ENCODE peak calls at places on chromosomes 12 and 14, in ten cellular contexts. One of them, this sample, is unnamed.

GRCh38 chr12:65949986-65950385 is 125.7 kb downstream of the HMGA2 start:
- DNase-seq in endothelial cell: no peak
- DNase-seq in heart left ventricle: no peak
- DNase-seq in AG09319: no peak
- DNase-seq in stomach: no peak
- DNase-seq in mammary epithelial cell: peak
- DNase-seq in lung: no peak
- DNase-seq in tibial artery: no peak
- DNase-seq in GM10248: no peak
- DNase-seq in MCF 10A: no peak
- DNase-seq in this sample: no peak

GRCh38 chr14:61130512-61131260 is 149.6 kb downstream of the SLC38A6 start:
- DNase-seq in endothelial cell: no peak
- DNase-seq in heart left ventricle: no peak
- DNase-seq in AG09319: no peak
- DNase-seq in stomach: no peak
- DNase-seq in mammary epithelial cell: no peak
- DNase-seq in lung: no peak
- DNase-seq in tibial artery: no peak
- DNase-seq in GM10248: no peak
- DNase-seq in MCF 10A: no peak
- DNase-seq in this sample: no peak

GRCh38 chr14:105473033-105473676 is 1.5 kb upstream of the CRIP2 start:
- DNase-seq in endothelial cell: no peak
- DNase-seq in heart left ventricle: no peak
- DNase-seq in AG09319: no peak
- DNase-seq in stomach: no peak
- DNase-seq in mammary epithelial cell: no peak
- DNase-seq in lung: no peak
- DNase-seq in tibial artery: peak
- DNase-seq in GM10248: no peak
- DNase-seq in MCF 10A: peak
- DNase-seq in this sample: no peak

GRCh38 chr12:10701226-10701681 is 21.9 kb downstream of the YBX3 start:
- DNase-seq in endothelial cell: no peak
- DNase-seq in heart left ventricle: no peak
- DNase-seq in AG09319: no peak
- DNase-seq in stomach: no peak
- DNase-seq in mammary epithelial cell: no peak
- DNase-seq in lung: no peak
- DNase-seq in tibial artery: no peak
- DNase-seq in GM10248: peak
- DNase-seq in MCF 10A: no peak
- DNase-seq in this sample: no peak

GRCh38 chr14:80978403-80978802 is 23.0 kb downstream of the TSHR start:
- DNase-seq in endothelial cell: no peak
- DNase-seq in heart left ventricle: no peak
- DNase-seq in AG09319: no peak
- DNase-seq in stomach: no peak
- DNase-seq in mammary epithelial cell: no peak
- DNase-seq in lung: no peak
- DNase-seq in tibial artery: no peak
- DNase-seq in GM10248: no peak
- DNase-seq in MCF 10A: no peak
- DNase-seq in this sample: no peak

GRCh38 chr12:105041186-105041585 is 43.1 kb downstream of the ALDH1L2 start:
- DNase-seq in endothelial cell: no peak
- DNase-seq in heart left ventricle: no peak
- DNase-seq in AG09319: peak
- DNase-seq in stomach: no peak
- DNase-seq in mammary epithelial cell: no peak
- DNase-seq in lung: no peak
- DNase-seq in tibial artery: no peak
- DNase-seq in GM10248: no peak
- DNase-seq in MCF 10A: no peak
- DNase-seq in this sample: no peak

GRCh38 chr12:114404451-114405198 is 1.3 kb downstream of the TBX5 start:
- DNase-seq in endothelial cell: no peak
- DNase-seq in heart left ventricle: no peak
- DNase-seq in AG09319: no peak
- DNase-seq in stomach: no peak
- DNase-seq in mammary epithelial cell: no peak
- DNase-seq in lung: no peak
- DNase-seq in tibial artery: no peak
- DNase-seq in GM10248: no peak
- DNase-seq in MCF 10A: no peak
- DNase-seq in this sample: no peak

GRCh38 chr12:39892146-39892545 is 213.7 kb downstream of the SLC2A13 start:
- DNase-seq in endothelial cell: no peak
- DNase-seq in heart left ventricle: no peak
- DNase-seq in AG09319: no peak
- DNase-seq in stomach: no peak
- DNase-seq in mammary epithelial cell: no peak
- DNase-seq in lung: no peak
- DNase-seq in tibial artery: no peak
- DNase-seq in GM10248: no peak
- DNase-seq in MCF 10A: no peak
- DNase-seq in this sample: no peak

GRCh38 chr12:80509781-80510556 is 65.9 kb downstream of the PTPRQ start:
- DNase-seq in endothelial cell: no peak
- DNase-seq in heart left ventricle: no peak
- DNase-seq in AG09319: peak
- DNase-seq in stomach: no peak
- DNase-seq in mammary epithelial cell: peak
- DNase-seq in lung: no peak
- DNase-seq in tibial artery: no peak
- DNase-seq in GM10248: no peak
- DNase-seq in MCF 10A: peak
- DNase-seq in this sample: peak

GRCh38 chr12:84946753-84947152 is 34.2 kb upstream of the SLC6A15 start:
- DNase-seq in endothelial cell: no peak
- DNase-seq in heart left ventricle: no peak
- DNase-seq in AG09319: no peak
- DNase-seq in stomach: no peak
- DNase-seq in mammary epithelial cell: no peak
- DNase-seq in lung: no peak
- DNase-seq in tibial artery: no peak
- DNase-seq in GM10248: no peak
- DNase-seq in MCF 10A: no peak
- DNase-seq in this sample: no peak

GRCh38 chr14:103123128-103123633 is at the start of gene TNFAIP2:
- DNase-seq in endothelial cell: peak
- DNase-seq in heart left ventricle: peak
- DNase-seq in AG09319: no peak
- DNase-seq in stomach: no peak
- DNase-seq in mammary epithelial cell: no peak
- DNase-seq in lung: peak
- DNase-seq in tibial artery: no peak
- DNase-seq in GM10248: peak
- DNase-seq in MCF 10A: no peak
- DNase-seq in this sample: no peak

GRCh38 chr12:52980096-52980694 is 26.1 kb upstream of the EIF4B start:
- DNase-seq in endothelial cell: no peak
- DNase-seq in heart left ventricle: no peak
- DNase-seq in AG09319: no peak
- DNase-seq in stomach: no peak
- DNase-seq in mammary epithelial cell: no peak
- DNase-seq in lung: no peak
- DNase-seq in tibial artery: no peak
- DNase-seq in GM10248: no peak
- DNase-seq in MCF 10A: no peak
- DNase-seq in this sample: no peak

GRCh38 chr12:57620936-57621496 is 9.8 kb downstream of the ARHGEF25 start:
- DNase-seq in endothelial cell: peak
- DNase-seq in heart left ventricle: no peak
- DNase-seq in AG09319: no peak
- DNase-seq in stomach: no peak
- DNase-seq in mammary epithelial cell: no peak
- DNase-seq in lung: no peak
- DNase-seq in tibial artery: no peak
- DNase-seq in GM10248: peak
- DNase-seq in MCF 10A: no peak
- DNase-seq in this sample: no peak

GRCh38 chr12:120970310-120970709 is 8.0 kb upstream of the HNF1A start:
- DNase-seq in endothelial cell: no peak
- DNase-seq in heart left ventricle: no peak
- DNase-seq in AG09319: no peak
- DNase-seq in stomach: no peak
- DNase-seq in mammary epithelial cell: no peak
- DNase-seq in lung: no peak
- DNase-seq in tibial artery: no peak
- DNase-seq in GM10248: no peak
- DNase-seq in MCF 10A: no peak
- DNase-seq in this sample: no peak

GRCh38 chr12:507261-507853 is 47.6 kb downstream of the B4GALNT3 start:
- DNase-seq in endothelial cell: no peak
- DNase-seq in heart left ventricle: no peak
- DNase-seq in AG09319: no peak
- DNase-seq in stomach: peak
- DNase-seq in mammary epithelial cell: no peak
- DNase-seq in lung: no peak
- DNase-seq in tibial artery: no peak
- DNase-seq in GM10248: no peak
- DNase-seq in MCF 10A: no peak
- DNase-seq in this sample: no peak

GRCh38 chr12:54030889-54031860 is 1.7 kb upstream of the HOXC5 start:
- DNase-seq in endothelial cell: no peak
- DNase-seq in heart left ventricle: no peak
- DNase-seq in AG09319: no peak
- DNase-seq in stomach: no peak
- DNase-seq in mammary epithelial cell: no peak
- DNase-seq in lung: no peak
- DNase-seq in tibial artery: no peak
- DNase-seq in GM10248: no peak
- DNase-seq in MCF 10A: no peak
- DNase-seq in this sample: no peak

DNA sequence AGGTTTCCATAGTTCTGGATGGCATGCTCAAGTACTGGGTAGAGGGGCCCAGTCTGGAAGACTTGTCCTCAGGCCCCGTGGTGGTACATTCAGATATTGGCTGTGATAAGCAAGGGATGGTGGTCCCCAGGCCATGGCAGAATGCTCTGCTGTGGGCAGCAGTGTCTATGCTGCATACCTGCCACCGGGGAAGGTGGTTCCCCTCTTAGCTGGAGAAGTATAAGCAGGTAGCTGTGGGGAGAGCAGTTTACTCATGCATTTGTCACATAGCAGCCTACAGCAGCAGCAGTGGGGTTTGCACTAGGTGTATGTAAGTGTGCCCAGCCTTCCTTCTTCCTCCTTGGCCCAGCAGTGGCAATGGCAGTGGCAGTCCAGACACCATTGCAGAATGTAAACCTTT is 69.3 kb upstream of the ADAMTS20 start:
- DNase-seq in endothelial cell: no peak
- DNase-seq in heart left ventricle: no peak
- DNase-seq in AG09319: no peak
- DNase-seq in stomach: no peak
- DNase-seq in mammary epithelial cell: no peak
- DNase-seq in lung: no peak
- DNase-seq in tibial artery: no peak
- DNase-seq in GM10248: no peak
- DNase-seq in MCF 10A: no peak
- DNase-seq in this sample: no peak
- TF ChIP-seq CTCF in endothelial cell: no peak
- TF ChIP-seq CTCF in heart left ventricle: no peak
- TF ChIP-seq CTCF in AG09319: no peak
- TF ChIP-seq CTCF in stomach: no peak
- TF ChIP-seq CTCF in mammary epithelial cell: no peak
- TF ChIP-seq CTCF in lung: no peak
- TF ChIP-seq CTCF in tibial artery: no peak
- TF ChIP-seq CTCF in GM10248: no peak
- TF ChIP-seq CTCF in MCF 10A: no peak
- TF ChIP-seq CTCF in this sample: no peak

DNA sequence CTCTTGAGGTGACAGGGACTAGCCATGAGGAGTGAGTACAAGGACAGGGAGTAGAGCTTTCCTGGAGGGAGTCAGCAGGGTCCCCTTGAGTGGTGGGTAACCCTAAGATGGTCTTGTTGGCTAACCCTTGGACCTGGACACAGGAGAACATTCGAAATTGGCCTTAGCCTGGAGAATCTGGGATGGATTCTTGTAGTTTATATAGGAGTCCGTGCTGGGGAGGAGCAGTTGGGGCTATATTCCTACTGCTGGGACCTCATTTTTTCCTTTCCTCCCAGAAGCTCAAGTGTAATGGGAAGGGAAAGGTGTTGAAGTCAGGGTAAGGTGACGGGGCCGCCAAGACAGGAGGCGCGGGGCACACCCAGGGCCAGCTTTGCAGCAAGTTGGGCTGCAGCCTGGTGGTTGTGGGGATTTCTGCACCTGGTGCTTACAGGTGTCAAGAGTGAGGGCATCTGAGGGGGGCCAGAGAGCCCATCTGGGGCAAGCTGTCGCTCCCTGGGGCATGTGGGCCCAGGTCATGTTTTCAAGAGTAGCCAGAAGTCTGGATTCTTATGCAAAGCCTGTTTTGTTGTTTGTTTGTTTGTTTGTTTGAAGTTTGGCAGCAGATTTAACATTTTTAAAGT is 5.1 kb downstream of the BCL7A start:
- DNase-seq in endothelial cell: no peak
- DNase-seq in heart left ventricle: no peak
- DNase-seq in AG09319: no peak
- DNase-seq in stomach: no peak
- DNase-seq in mammary epithelial cell: no peak
- DNase-seq in lung: no peak
- DNase-seq in tibial artery: no peak
- DNase-seq in GM10248: no peak
- DNase-seq in MCF 10A: no peak
- DNase-seq in this sample: no peak
- TF ChIP-seq CTCF in endothelial cell: no peak
- TF ChIP-seq CTCF in heart left ventricle: no peak
- TF ChIP-seq CTCF in AG09319: no peak
- TF ChIP-seq CTCF in stomach: no peak
- TF ChIP-seq CTCF in mammary epithelial cell: no peak
- TF ChIP-seq CTCF in lung: no peak
- TF ChIP-seq CTCF in tibial artery: no peak
- TF ChIP-seq CTCF in GM10248: no peak
- TF ChIP-seq CTCF in MCF 10A: no peak
- TF ChIP-seq CTCF in this sample: no peak

GRCh38 chr12:42024495-42024830 is 120.2 kb downstream of the GXYLT1 start:
- DNase-seq in endothelial cell: no peak
- DNase-seq in heart left ventricle: no peak
- DNase-seq in AG09319: no peak
- DNase-seq in stomach: no peak
- DNase-seq in mammary epithelial cell: no peak
- DNase-seq in lung: no peak
- DNase-seq in tibial artery: no peak
- DNase-seq in GM10248: no peak
- DNase-seq in MCF 10A: no peak
- DNase-seq in this sample: no peak
- TF ChIP-seq CTCF in endothelial cell: no peak
- TF ChIP-seq CTCF in heart left ventricle: no peak
- TF ChIP-seq CTCF in AG09319: no peak
- TF ChIP-seq CTCF in stomach: no peak
- TF ChIP-seq CTCF in mammary epithelial cell: no peak
- TF ChIP-seq CTCF in lung: no peak
- TF ChIP-seq CTCF in tibial artery: no peak
- TF ChIP-seq CTCF in GM10248: no peak
- TF ChIP-seq CTCF in MCF 10A: no peak
- TF ChIP-seq CTCF in this sample: no peak

GRCh38 chr12:48972213-48973021 is 882 bp upstream of the WNT10B start:
- DNase-seq in endothelial cell: no peak
- DNase-seq in heart left ventricle: no peak
- DNase-seq in AG09319: no peak
- DNase-seq in stomach: no peak
- DNase-seq in mammary epithelial cell: peak
- DNase-seq in lung: no peak
- DNase-seq in tibial artery: no peak
- DNase-seq in GM10248: no peak
- DNase-seq in MCF 10A: no peak
- DNase-seq in this sample: no peak
- TF ChIP-seq CTCF in endothelial cell: no peak
- TF ChIP-seq CTCF in heart left ventricle: peak
- TF ChIP-seq CTCF in AG09319: no peak
- TF ChIP-seq CTCF in stomach: no peak
- TF ChIP-seq CTCF in mammary epithelial cell: no peak
- TF ChIP-seq CTCF in lung: no peak
- TF ChIP-seq CTCF in tibial artery: no peak
- TF ChIP-seq CTCF in GM10248: no peak
- TF ChIP-seq CTCF in MCF 10A: no peak
- TF ChIP-seq CTCF in this sample: peak